ENCODE peak calls at places on chromosomes 1 and 21, in six cellular contexts. One of them, this sample, is unnamed.

GRCh38 chr1:119713039-119713537 is 1.4 kb downstream of the PHGDH start:
- DNase-seq in tibial nerve: peak
- DNase-seq in body of pancreas: no peak
- DNase-seq in ovary: peak
- DNase-seq in cardiac fibroblast: peak
- DNase-seq in pancreas: no peak
- DNase-seq in this sample: peak

GRCh38 chr1:174206148-174206826 is 47.0 kb downstream of the RABGAP1L start:
- DNase-seq in tibial nerve: peak
- DNase-seq in body of pancreas: no peak
- DNase-seq in ovary: no peak
- DNase-seq in cardiac fibroblast: peak
- DNase-seq in pancreas: no peak
- DNase-seq in this sample: peak

GRCh38 chr1:200139661-200140250 is 112.2 kb downstream of the NR5A2 start:
- DNase-seq in tibial nerve: no peak
- DNase-seq in body of pancreas: no peak
- DNase-seq in ovary: no peak
- DNase-seq in cardiac fibroblast: peak
- DNase-seq in pancreas: no peak
- DNase-seq in this sample: peak

GRCh38 chr1:40980453-40981121 is 1.1 kb downstream of the CTPS1 start:
- DNase-seq in tibial nerve: no peak
- DNase-seq in body of pancreas: peak
- DNase-seq in ovary: no peak
- DNase-seq in cardiac fibroblast: peak
- DNase-seq in pancreas: peak
- DNase-seq in this sample: peak

GRCh38 chr1:245512181-245512888 is 357.6 kb downstream of the KIF26B start:
- DNase-seq in tibial nerve: no peak
- DNase-seq in body of pancreas: no peak
- DNase-seq in ovary: no peak
- DNase-seq in cardiac fibroblast: no peak
- DNase-seq in pancreas: no peak
- DNase-seq in this sample: peak

GRCh38 chr1:19315378-19316206 is 3.5 kb downstream of the SLC66A1 start:
- DNase-seq in tibial nerve: no peak
- DNase-seq in body of pancreas: no peak
- DNase-seq in ovary: no peak
- DNase-seq in cardiac fibroblast: peak
- DNase-seq in pancreas: no peak
- DNase-seq in this sample: peak

GRCh38 chr1:226420860-226421259 is 13.0 kb upstream of the PARP1 start:
- DNase-seq in tibial nerve: no peak
- DNase-seq in body of pancreas: no peak
- DNase-seq in ovary: no peak
- DNase-seq in cardiac fibroblast: no peak
- DNase-seq in pancreas: no peak
- DNase-seq in this sample: no peak

GRCh38 chr1:204350857-204351573 is 8.7 kb downstream of the PLEKHA6 start:
- DNase-seq in tibial nerve: peak
- DNase-seq in body of pancreas: peak
- DNase-seq in ovary: peak
- DNase-seq in cardiac fibroblast: peak
- DNase-seq in pancreas: peak
- DNase-seq in this sample: peak

GRCh38 chr1:171142081-171142450 is 43.0 kb upstream of the FMO2 start:
- DNase-seq in tibial nerve: peak
- DNase-seq in body of pancreas: no peak
- DNase-seq in ovary: peak
- DNase-seq in cardiac fibroblast: peak
- DNase-seq in pancreas: no peak
- DNase-seq in this sample: peak

GRCh38 chr21:17512245-17513213 is at the start of gene CXADR:
- DNase-seq in tibial nerve: no peak
- DNase-seq in body of pancreas: peak
- DNase-seq in ovary: peak
- DNase-seq in cardiac fibroblast: no peak
- DNase-seq in pancreas: peak
- DNase-seq in this sample: no peak

GRCh38 chr1:182113879-182114626 is 52.5 kb upstream of the ZNF648 start:
- DNase-seq in tibial nerve: peak
- DNase-seq in body of pancreas: no peak
- DNase-seq in ovary: no peak
- DNase-seq in cardiac fibroblast: no peak
- DNase-seq in pancreas: no peak
- DNase-seq in this sample: no peak

GRCh38 chr1:58432813-58433668 is 113.5 kb downstream of the OMA1 start:
- DNase-seq in tibial nerve: no peak
- DNase-seq in body of pancreas: no peak
- DNase-seq in ovary: no peak
- DNase-seq in cardiac fibroblast: peak
- DNase-seq in pancreas: peak
- DNase-seq in this sample: peak

GRCh38 chr1:6205849-6206845 is at the start of gene RNF207:
- DNase-seq in tibial nerve: no peak
- DNase-seq in body of pancreas: peak
- DNase-seq in ovary: peak
- DNase-seq in cardiac fibroblast: peak
- DNase-seq in pancreas: peak
- DNase-seq in this sample: peak

GRCh38 chr1:6207921-6208320 is 2.0 kb downstream of the RNF207 start:
- DNase-seq in tibial nerve: no peak
- DNase-seq in body of pancreas: no peak
- DNase-seq in ovary: no peak
- DNase-seq in cardiac fibroblast: no peak
- DNase-seq in pancreas: no peak
- DNase-seq in this sample: no peak

GRCh38 chr1:6209661-6210605 is 4.0 kb downstream of the RNF207 start:
- DNase-seq in tibial nerve: no peak
- DNase-seq in body of pancreas: no peak
- DNase-seq in ovary: no peak
- DNase-seq in cardiac fibroblast: no peak
- DNase-seq in pancreas: no peak
- DNase-seq in this sample: no peak

GRCh38 chr1:6208723-6209660 is 3.1 kb downstream of the RNF207 start:
- DNase-seq in tibial nerve: no peak
- DNase-seq in body of pancreas: peak
- DNase-seq in ovary: no peak
- DNase-seq in cardiac fibroblast: peak
- DNase-seq in pancreas: peak
- DNase-seq in this sample: peak

GRCh38 chr1:6207075-6207885 is 1.4 kb downstream of the RNF207 start:
- DNase-seq in tibial nerve: no peak
- DNase-seq in body of pancreas: no peak
- DNase-seq in ovary: no peak
- DNase-seq in cardiac fibroblast: no peak
- DNase-seq in pancreas: no peak
- DNase-seq in this sample: no peak
- H3K4me3 ChIP-seq in tibial nerve: no peak
- H3K4me3 ChIP-seq in body of pancreas: no peak
- H3K4me3 ChIP-seq in ovary: no peak
- H3K4me3 ChIP-seq in cardiac fibroblast: no peak
- H3K4me3 ChIP-seq in pancreas: peak
- H3K4me3 ChIP-seq in this sample: no peak

GRCh38 chr1:151486557-151486956 is 24.6 kb upstream of the CGN start:
- DNase-seq in tibial nerve: no peak
- DNase-seq in body of pancreas: no peak
- DNase-seq in ovary: no peak
- DNase-seq in cardiac fibroblast: no peak
- DNase-seq in pancreas: no peak
- DNase-seq in this sample: no peak

GRCh38 chr1:151482017-151482416 is 22.7 kb upstream of the POGZ start:
- DNase-seq in tibial nerve: no peak
- DNase-seq in body of pancreas: no peak
- DNase-seq in ovary: no peak
- DNase-seq in cardiac fibroblast: no peak
- DNase-seq in pancreas: no peak
- DNase-seq in this sample: no peak

GRCh38 chr1:151491641-151492040 is 19.5 kb upstream of the CGN start:
- DNase-seq in tibial nerve: no peak
- DNase-seq in body of pancreas: no peak
- DNase-seq in ovary: no peak
- DNase-seq in cardiac fibroblast: no peak
- DNase-seq in pancreas: no peak
- DNase-seq in this sample: no peak

DNA sequence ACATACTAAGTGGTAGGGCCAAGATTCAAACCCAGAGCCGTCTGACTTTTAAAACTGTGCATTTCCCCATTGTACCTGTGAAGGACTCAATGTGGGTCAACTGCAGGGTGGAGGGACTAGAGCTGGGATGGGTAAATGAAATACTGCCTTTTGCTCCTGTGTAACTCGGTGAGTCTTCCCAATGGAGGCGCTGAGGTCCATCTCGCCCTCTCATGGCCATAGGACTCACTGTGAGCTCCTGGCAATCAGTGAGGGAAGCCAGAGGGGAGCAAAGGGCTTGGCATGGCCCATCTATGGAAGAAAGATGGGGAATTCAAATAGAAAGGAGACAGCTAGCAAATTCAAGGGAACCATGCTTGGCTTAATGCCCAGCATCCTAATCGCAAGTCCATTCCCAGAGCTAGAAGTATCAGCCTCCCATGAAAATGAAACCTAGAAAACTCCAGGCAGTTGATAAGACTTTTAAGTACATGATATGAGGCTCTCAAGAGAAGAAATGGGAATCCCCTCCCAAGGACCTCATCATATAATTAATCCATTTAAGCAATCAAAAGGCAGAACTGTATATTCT is 25.4 kb upstream of the CGN start:
- DNase-seq in tibial nerve: no peak
- DNase-seq in body of pancreas: no peak
- DNase-seq in ovary: no peak
- DNase-seq in cardiac fibroblast: no peak
- DNase-seq in pancreas: no peak
- DNase-seq in this sample: no peak
- TF ChIP-seq CTCF in tibial nerve: no peak
- TF ChIP-seq CTCF in body of pancreas: no peak
- TF ChIP-seq CTCF in ovary: no peak
- TF ChIP-seq CTCF in cardiac fibroblast: no peak
- TF ChIP-seq CTCF in pancreas: no peak
- TF ChIP-seq CTCF in this sample: no peak

GRCh38 chr1:167064622-167065021 is 25.6 kb downstream of the GPA33 start:
- DNase-seq in tibial nerve: no peak
- DNase-seq in body of pancreas: no peak
- DNase-seq in ovary: no peak
- DNase-seq in cardiac fibroblast: no peak
- DNase-seq in pancreas: no peak
- DNase-seq in this sample: no peak

GRCh38 chr1:167067904-167068303 is 22.3 kb downstream of the GPA33 start:
- DNase-seq in tibial nerve: no peak
- DNase-seq in body of pancreas: no peak
- DNase-seq in ovary: no peak
- DNase-seq in cardiac fibroblast: no peak
- DNase-seq in pancreas: no peak
- DNase-seq in this sample: no peak

GRCh38 chr1:167068761-167069160 is 21.4 kb downstream of the GPA33 start:
- DNase-seq in tibial nerve: no peak
- DNase-seq in body of pancreas: no peak
- DNase-seq in ovary: no peak
- DNase-seq in cardiac fibroblast: no peak
- DNase-seq in pancreas: no peak
- DNase-seq in this sample: no peak

GRCh38 chr1:167065481-167065880 is 24.7 kb downstream of the GPA33 start:
- DNase-seq in tibial nerve: no peak
- DNase-seq in body of pancreas: no peak
- DNase-seq in ovary: no peak
- DNase-seq in cardiac fibroblast: no peak
- DNase-seq in pancreas: no peak
- DNase-seq in this sample: no peak

DNA sequence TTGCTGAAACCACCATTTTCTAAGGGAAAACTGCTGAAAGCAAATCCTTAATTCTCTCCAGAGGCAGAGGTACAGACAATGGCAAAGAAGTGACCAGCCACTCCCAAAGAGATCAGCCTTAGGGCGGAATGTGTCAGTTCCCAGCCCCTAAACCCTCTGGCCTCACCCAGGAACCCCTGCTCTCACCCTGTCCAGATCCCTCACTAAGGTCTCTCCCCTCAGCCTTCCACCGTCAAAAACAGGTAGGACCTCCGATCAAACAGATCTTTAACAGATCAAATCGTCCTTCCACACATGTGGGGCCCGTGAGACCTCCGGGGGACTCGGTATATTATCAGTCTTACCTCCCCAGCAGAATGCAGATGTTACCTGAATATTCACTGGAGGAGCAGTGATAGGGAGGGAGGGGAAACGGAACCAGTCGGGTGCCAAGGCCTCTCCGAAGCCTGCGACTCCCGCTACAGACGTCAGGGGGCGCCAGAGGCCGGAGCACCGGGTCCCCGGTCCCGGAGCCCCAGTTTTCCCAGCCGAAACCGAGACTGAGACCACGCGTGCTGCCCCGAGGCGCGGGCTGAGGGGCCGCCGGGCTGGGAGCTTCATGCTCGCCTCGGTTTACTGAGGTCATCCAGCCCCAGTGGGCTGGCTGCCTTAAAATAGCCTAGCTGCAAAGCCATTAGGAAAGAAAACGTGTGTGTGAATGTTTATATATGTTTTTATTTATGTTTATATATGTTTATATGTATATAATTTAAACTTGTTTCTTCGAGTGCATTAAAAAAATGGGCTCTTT is 23.6 kb downstream of the GPA33 start:
- DNase-seq in tibial nerve: peak
- DNase-seq in body of pancreas: peak
- DNase-seq in ovary: peak
- DNase-seq in cardiac fibroblast: peak
- DNase-seq in pancreas: peak
- DNase-seq in this sample: peak
- H3K4me3 ChIP-seq in tibial nerve: peak
- H3K4me3 ChIP-seq in body of pancreas: no peak
- H3K4me3 ChIP-seq in ovary: no peak
- H3K4me3 ChIP-seq in cardiac fibroblast: peak
- H3K4me3 ChIP-seq in pancreas: peak
- H3K4me3 ChIP-seq in this sample: peak

GRCh38 chr1:66403031-66403731 is 130.8 kb upstream of the SGIP1 start:
- DNase-seq in tibial nerve: no peak
- DNase-seq in body of pancreas: no peak
- DNase-seq in ovary: no peak
- DNase-seq in cardiac fibroblast: no peak
- DNase-seq in pancreas: no peak
- DNase-seq in this sample: peak
- TF ChIP-seq CTCF in tibial nerve: no peak
- TF ChIP-seq CTCF in body of pancreas: no peak
- TF ChIP-seq CTCF in ovary: no peak
- TF ChIP-seq CTCF in cardiac fibroblast: no peak
- TF ChIP-seq CTCF in pancreas: no peak
- TF ChIP-seq CTCF in this sample: peak

GRCh38 chr1:23366598-23366997 is 3.0 kb downstream of the ZNF436 start:
- DNase-seq in tibial nerve: no peak
- DNase-seq in body of pancreas: no peak
- DNase-seq in ovary: no peak
- DNase-seq in cardiac fibroblast: no peak
- DNase-seq in pancreas: no peak
- DNase-seq in this sample: peak
- H3K4me3 ChIP-seq in tibial nerve: no peak
- H3K4me3 ChIP-seq in body of pancreas: no peak
- H3K4me3 ChIP-seq in ovary: no peak
- H3K4me3 ChIP-seq in cardiac fibroblast: no peak
- H3K4me3 ChIP-seq in pancreas: peak
- H3K4me3 ChIP-seq in this sample: no peak

This sample was measured in fibroblast of mammary gland.